ENCODE peak calls at places on chromosomes 6 and 20, in six cellular contexts. G is K562, M is endothelial cell of umbilical vein, K is A549, V is HepG2, S is GM12878. I is an unnamed sample.

GRCh38 chr6:106528521-106528920 is 100.8 kb downstream of the RTN4IP1 start:
- DNase-seq in V (no peak), G (no peak), K (no peak), M (no peak), S (no peak), I (no peak)

GRCh38 chr6:3194535-3195376 is 32.7 kb downstream of the TUBB2B start:
- DNase-seq in V (no peak), K (no peak), M (peak; percentile 74), G (peak; percentile 29), S (no peak), I (no peak)

GRCh38 chr20:32155017-32155965 is 45.8 kb downstream of the TM9SF4 start:
- DNase-seq in S (peak; percentile 20), G (peak; percentile 63), K (peak; percentile 41), V (peak; percentile 67), M (peak; percentile 87), I (peak; percentile 95)

GRCh38 chr20:3765171-3765887 is 2.2 kb downstream of the ADISSP start:
- DNase-seq in V (no peak), S (no peak), M (no peak), G (no peak), K (no peak), I (peak; percentile 16)

GRCh38 chr6:34598725-34599124 is 42.6 kb upstream of the SPDEF start:
- DNase-seq in V (no peak), K (no peak), G (no peak), M (no peak), S (no peak), I (no peak)

GRCh38 chr6:55469829-55470438 is 109.1 kb downstream of the HMGCLL1 start:
- DNase-seq in K (no peak), M (peak; percentile 24), G (no peak), S (no peak), V (no peak), I (no peak)

GRCh38 chr20:11917663-11918062 is at the start of gene BTBD3:
- DNase-seq in M (peak; percentile 86), G (peak; percentile 1), K (no peak), V (no peak), S (no peak), I (no peak)

GRCh38 chr20:54070187-54070987 is at the start of gene BCAS1:
- DNase-seq in S (no peak), V (peak; percentile 86), M (no peak), K (peak; percentile 52), G (no peak), I (no peak)

GRCh38 chr20:10671221-10671849 is 2.5 kb downstream of the JAG1 start:
- DNase-seq in G (peak; percentile 23), K (peak; percentile 94), V (peak; percentile 93), M (peak; percentile 92), S (peak; percentile 69), I (peak; percentile 98)

GRCh38 chr20:50146732-50147662 is 6.5 kb downstream of the PEDS1 start:
- DNase-seq in M (peak; percentile 84), K (no peak), G (peak; percentile 79), S (peak; percentile 45), V (no peak), I (peak; percentile 87)

GRCh38 chr20:14921546-14921945 is 584.1 kb upstream of the FLRT3 start:
- DNase-seq in S (no peak), G (no peak), V (no peak), K (no peak), M (peak; percentile 29), I (no peak)

DNA sequence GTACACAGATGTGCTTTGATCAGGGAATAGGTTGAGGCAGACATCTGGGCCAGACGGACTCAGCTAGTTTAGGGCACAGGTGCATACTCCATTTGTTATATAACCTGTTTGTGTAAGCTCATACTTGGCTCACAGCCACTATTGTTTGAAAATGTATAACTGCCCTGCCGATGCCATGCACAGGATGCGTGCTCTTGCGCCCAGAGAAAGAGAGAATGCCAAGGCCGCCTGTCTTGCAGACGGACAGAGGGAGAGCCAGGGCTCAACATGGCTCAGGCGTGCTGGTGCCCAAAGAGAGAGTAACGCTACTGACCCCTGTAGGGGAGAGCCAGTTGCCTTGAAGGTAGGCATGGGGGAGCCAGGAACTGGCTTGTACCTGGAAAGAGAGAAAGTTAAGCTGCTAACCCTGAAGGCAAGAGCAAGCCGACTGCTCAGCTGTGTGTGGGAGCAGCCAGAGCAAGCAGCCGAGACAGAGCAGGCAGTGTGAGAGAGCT is 57.7 kb downstream of the FAM229B start:
- DNase-seq in G (peak; percentile 6), M (peak; percentile 67), S (no peak), V (peak; percentile 39), K (no peak), I (no peak)
- H3K4me3 ChIP-seq in G (no peak overlapping the region), M (no peak overlapping the region), S (no peak overlapping the region), V (peak overlapping the region; percentile 55), K (no peak overlapping the region), I (no peak overlapping the region)

GRCh38 chr20:21028436-21028835 is 77.7 kb downstream of the LINC00237 start:
- DNase-seq in K (no peak), V (no peak), S (no peak), M (no peak), G (no peak), I (no peak)

GRCh38 chr20:21029356-21029755 is 76.8 kb downstream of the LINC00237 start:
- DNase-seq in G (no peak), M (no peak), K (no peak), V (no peak), S (no peak), I (no peak)

GRCh38 chr20:21026951-21027350 is 79.2 kb downstream of the LINC00237 start:
- DNase-seq in V (no peak), G (no peak), M (no peak), K (no peak), S (no peak), I (no peak)

GRCh38 chr20:21028921-21029320 is 77.2 kb downstream of the LINC00237 start:
- DNase-seq in M (no peak), G (no peak), S (no peak), V (peak; percentile 48), K (no peak), I (no peak)

DNA sequence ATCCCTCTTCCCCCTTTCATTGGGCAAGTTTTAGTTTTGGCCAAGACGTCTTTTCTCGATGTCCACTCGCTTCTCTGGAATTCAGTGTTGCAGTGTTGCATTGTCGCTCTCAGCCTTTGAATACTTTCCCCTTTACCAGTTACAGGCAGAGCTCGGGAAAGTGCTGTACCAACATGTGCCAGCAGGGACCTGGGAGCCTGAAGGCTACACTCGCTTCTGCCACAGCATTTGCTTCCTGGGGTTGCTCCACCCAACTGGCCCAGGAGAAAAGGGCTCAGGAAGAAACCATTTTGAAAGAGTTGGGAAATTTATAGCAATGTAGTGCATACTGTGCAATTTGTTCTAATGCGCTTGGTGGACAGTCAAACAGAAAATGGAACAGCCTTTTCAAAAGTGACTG is 78.6 kb downstream of the LINC00237 start:
- DNase-seq in G (peak; percentile 9), M (no peak), S (no peak), K (peak; percentile 62), V (peak; percentile 75), I (peak; percentile 57)
- TF ChIP-seq MYC in G (no peak), M (no peak), S (no peak), K (no peak), V (no peak), I (no peak)

GRCh38 chr6:13268914-13269532 is 59.3 kb downstream of the TBC1D7 start:
- DNase-seq in G (peak; percentile 33), V (peak; percentile 43), K (no peak), S (no peak), M (no peak), I (peak; percentile 36)
- TF ChIP-seq MAX in G (no peak), V (no peak), K (no peak), S (no peak), M (no peak), I (no peak)

GRCh38 chr6:39137235-39137634 is 22.2 kb upstream of the SAYSD1 start:
- DNase-seq in V (peak; percentile 54), G (peak; percentile 76), M (peak; percentile 29), S (no peak), K (peak; percentile 11), I (peak; percentile 59)
- H3K4me3 ChIP-seq in V (no peak overlapping the region), G (no peak overlapping the region), M (no peak overlapping the region), S (no peak overlapping the region), K (no peak overlapping the region), I (no peak overlapping the region)